ENCODE peak calls at places on chromosomes 7 and 10, in four cellular contexts. X, D, C and O are unnamed samples.

GRCh38 chr10:124511205-124512039 is 49.8 kb downstream of the LHPP start:
- DNase-seq in X (no peak), D (no peak), C (no peak), O (no peak)

GRCh38 chr10:96370575-96371157 is 11.9 kb upstream of the OPALIN start:
- DNase-seq in X (peak; percentile 55), D (no peak), C (peak; percentile 24), O (peak; percentile 84)

GRCh38 chr7:418636-419280 is 100.9 kb downstream of the PDGFA start:
- DNase-seq in X (no peak), D (no peak), C (no peak), O (peak; percentile 29)

GRCh38 chr10:1654811-1655356 is 82.4 kb downstream of the ADARB2 start:
- DNase-seq in X (no peak), D (no peak), C (no peak), O (no peak)

GRCh38 chr7:4202954-4203353 is 479.1 kb upstream of the FOXK1 start:
- DNase-seq in X (no peak), D (no peak), C (no peak), O (no peak)

GRCh38 chr10:132023092-132023811 is 41.5 kb upstream of the BNIP3 start:
- DNase-seq in X (peak; percentile 75), D (no peak), C (peak; percentile 55), O (peak; percentile 84)

GRCh38 chr7:147639037-147639436 is 951.5 kb upstream of the C7orf33 start:
- DNase-seq in X (no peak), D (no peak), C (no peak), O (no peak)

GRCh38 chr10:120507175-120507574 is 50.1 kb downstream of the PLPP4 start:
- DNase-seq in X (no peak), D (no peak), C (no peak), O (no peak)

GRCh38 chr10:72079356-72079755 is 9.0 kb downstream of the SPOCK2 start:
- DNase-seq in X (no peak), D (no peak), C (no peak), O (peak; percentile 70)

GRCh38 chr7:102819151-102819550 is 70.4 kb downstream of the FAM185A start:
- DNase-seq in X (peak; percentile 25), D (no peak), C (no peak), O (no peak)

GRCh38 chr7:19575909-19576557 is 132.8 kb downstream of the POLR1F start:
- DNase-seq in X (no peak), D (no peak), C (no peak), O (no peak)

GRCh38 chr10:21700474-21700873 is 166.4 kb downstream of the MLLT10 start:
- DNase-seq in X (no peak), D (no peak), C (no peak), O (no peak)

GRCh38 chr7:32415936-32416335 is 74.2 kb downstream of the LSM5 start:
- DNase-seq in X (no peak), D (no peak), C (no peak), O (no peak)

GRCh38 chr10:11444531-11445228 is 166.8 kb downstream of the USP6NL start:
- DNase-seq in X (no peak), D (no peak), C (no peak), O (no peak)

GRCh38 chr7:124459101-124460052 is 306.2 kb downstream of the GPR37 start:
- DNase-seq in X (no peak), D (no peak), C (peak; percentile 21), O (no peak)

GRCh38 chr10:124680675-124681074 is 63.5 kb downstream of the FAM53B start:
- DNase-seq in X (no peak), D (no peak), C (no peak), O (no peak)

GRCh38 chr7:1458676-1459511 is at the start of gene MICALL2:
- DNase-seq in X (peak; percentile 83), D (no peak), C (peak; percentile 49), O (peak; percentile 87)

GRCh38 chr7:44959433-44959951 is 19.3 kb downstream of the MYO1G start:
- DNase-seq in X (peak; percentile 66), D (no peak), C (no peak), O (peak; percentile 28)

GRCh38 chr7:155860840-155861479 is 48.7 kb upstream of the SHH start:
- DNase-seq in X (no peak), D (no peak), C (no peak), O (no peak)

GRCh38 chr7:116392806-116393205 is 106.7 kb upstream of the CAV2 start:
- DNase-seq in X (no peak), D (no peak), C (no peak), O (no peak)

GRCh38 chr10:12605580-12606405 is 256.4 kb downstream of the CAMK1D start:
- DNase-seq in X (no peak), D (no peak), C (peak; percentile 71), O (no peak)

GRCh38 chr7:112707655-112708054 is 82.5 kb downstream of the TMEM168 start:
- DNase-seq in X (no peak), D (no peak), C (no peak), O (peak; percentile 38)

GRCh38 chr10:22022257-22023051 is 18.9 kb upstream of the DNAJC1 start:
- DNase-seq in X (peak; percentile 64), D (no peak), C (no peak), O (peak; percentile 28)

GRCh38 chr7:18013936-18014335 is 13.7 kb downstream of the PRPS1L1 start:
- DNase-seq in X (no peak), D (no peak), C (no peak), O (no peak)

GRCh38 chr10:96043157-96043894 is at the start of gene CCNJ:
- DNase-seq in X (peak; percentile 97), D (peak; percentile 39), C (peak; percentile 84), O (peak; percentile 99)

GRCh38 chr10:48684792-48685651 is at the start of gene WDFY4:
- DNase-seq in X (no peak), D (no peak), C (no peak), O (no peak)

GRCh38 chr10:20034732-20035131 is 218.5 kb downstream of the PLXDC2 start:
- DNase-seq in X (no peak), D (no peak), C (no peak), O (no peak)

GRCh38 chr7:54904130-54904529 is 114.7 kb upstream of the EGFR start:
- DNase-seq in X (no peak), D (no peak), C (no peak), O (no peak)

GRCh38 chr7:94297397-94297838 is 97.3 kb upstream of the COL1A2 start:
- DNase-seq in X (no peak), D (no peak), C (no peak), O (no peak)

GRCh38 chr7:7639421-7639820 is 1.1 kb upstream of the UMAD1 start:
- DNase-seq in X (no peak), D (no peak), C (no peak), O (no peak)

GRCh38 chr10:1117651-1118050 is 61.5 kb downstream of the WDR37 start:
- DNase-seq in X (no peak), D (no peak), C (no peak), O (peak; percentile 63)

GRCh38 chr7:105429746-105430612 is 41.3 kb upstream of the SRPK2 start:
- DNase-seq in X (peak; percentile 63), D (no peak), C (peak; percentile 50), O (peak; percentile 55)

GRCh38 chr7:2049111-2049781 is 183.5 kb downstream of the MAD1L1 start:
- DNase-seq in X (no peak), D (no peak), C (no peak), O (no peak)

GRCh38 chr7:50621932-50622587 is 56.9 kb upstream of the DDC start:
- DNase-seq in X (no peak), D (no peak), C (no peak), O (no peak)

GRCh38 chr7:30788640-30789333 is 17.6 kb downstream of the MINDY4 start:
- DNase-seq in X (no peak), D (no peak), C (no peak), O (no peak)

GRCh38 chr7:30790391-30790790 is 19.2 kb downstream of the MINDY4 start:
- DNase-seq in X (no peak), D (no peak), C (no peak), O (no peak)

GRCh38 chr7:30789334-30789711 is 18.1 kb downstream of the MINDY4 start:
- DNase-seq in X (no peak), D (no peak), C (no peak), O (no peak)

GRCh38 chr7:30785786-30786185 is 14.6 kb downstream of the MINDY4 start:
- DNase-seq in X (no peak), D (no peak), C (no peak), O (no peak)

DNA sequence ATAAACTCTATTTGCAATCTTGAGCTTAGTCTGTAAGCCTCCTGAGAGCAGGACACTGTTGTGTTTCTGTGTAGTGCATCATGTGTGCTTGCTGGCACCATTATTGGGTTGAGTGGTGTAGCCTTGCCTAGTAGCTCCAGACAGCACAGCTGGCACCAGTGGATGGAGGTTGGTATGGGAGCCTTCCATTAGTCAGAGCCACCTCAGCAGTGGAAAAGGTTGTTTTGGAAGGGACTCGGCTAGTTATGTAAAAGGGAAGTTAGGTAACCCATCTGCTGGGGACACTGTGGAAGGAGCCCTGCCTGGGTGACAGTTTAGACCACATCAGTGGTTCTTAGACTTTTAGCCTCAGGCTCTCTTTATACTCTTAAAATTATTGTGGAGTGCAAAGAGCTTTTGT is 16.3 kb downstream of the MINDY4 start:
- DNase-seq in X (no peak), D (no peak), C (no peak), O (no peak)
- TF ChIP-seq ZBTB33 in X (no peak), D (no peak), C (no peak), O (no peak)

DNA sequence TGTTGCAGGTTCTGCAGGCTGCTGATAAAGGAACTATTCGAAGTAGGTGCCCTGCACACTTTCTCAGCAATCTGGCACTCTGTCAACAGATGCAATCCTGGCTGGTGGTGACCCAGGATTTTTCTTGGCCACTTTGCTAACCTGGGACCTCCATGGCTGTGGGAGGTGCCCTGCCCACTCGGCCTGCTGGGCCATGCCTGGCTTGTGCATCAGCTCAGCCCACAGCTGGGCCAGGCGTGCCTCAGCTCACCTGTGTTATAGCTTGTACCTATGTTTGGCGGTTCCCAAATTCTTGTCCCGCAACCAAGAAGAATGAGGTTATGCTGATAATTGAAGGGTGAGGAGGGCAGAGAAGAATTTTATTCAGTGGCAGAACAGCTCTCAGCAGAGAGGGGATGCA is 141.7 kb downstream of the NPY start:
- DNase-seq in X (no peak), D (no peak), C (no peak), O (no peak)
- TF ChIP-seq MXI1 in X (no peak), D (no peak), C (no peak), O (no peak)

DNA sequence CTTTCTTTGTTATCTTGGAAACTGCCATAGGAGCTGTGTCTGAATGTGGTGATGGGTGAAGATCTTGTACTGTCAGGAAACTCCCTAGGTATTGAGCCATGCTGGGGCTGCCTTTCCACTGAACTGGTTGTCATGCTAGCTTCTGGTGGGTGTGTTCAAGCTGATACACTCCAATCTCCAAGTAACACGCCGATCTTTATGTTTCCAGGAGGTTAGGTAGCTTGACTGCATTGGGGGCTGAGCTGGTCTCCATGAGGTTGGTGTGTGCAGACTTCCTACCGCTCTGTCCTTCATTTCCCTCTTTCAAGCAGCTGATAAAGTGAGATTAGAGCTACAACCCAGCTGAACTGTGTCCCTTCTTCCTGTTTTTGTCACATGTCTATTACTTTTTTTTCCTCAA is 265.5 kb downstream of the ANKRD30A start:
- DNase-seq in X (no peak), D (no peak), C (no peak), O (no peak)
- TF ChIP-seq SIN3A in X (no peak), D (no peak), C (no peak), O (no peak)

DNA sequence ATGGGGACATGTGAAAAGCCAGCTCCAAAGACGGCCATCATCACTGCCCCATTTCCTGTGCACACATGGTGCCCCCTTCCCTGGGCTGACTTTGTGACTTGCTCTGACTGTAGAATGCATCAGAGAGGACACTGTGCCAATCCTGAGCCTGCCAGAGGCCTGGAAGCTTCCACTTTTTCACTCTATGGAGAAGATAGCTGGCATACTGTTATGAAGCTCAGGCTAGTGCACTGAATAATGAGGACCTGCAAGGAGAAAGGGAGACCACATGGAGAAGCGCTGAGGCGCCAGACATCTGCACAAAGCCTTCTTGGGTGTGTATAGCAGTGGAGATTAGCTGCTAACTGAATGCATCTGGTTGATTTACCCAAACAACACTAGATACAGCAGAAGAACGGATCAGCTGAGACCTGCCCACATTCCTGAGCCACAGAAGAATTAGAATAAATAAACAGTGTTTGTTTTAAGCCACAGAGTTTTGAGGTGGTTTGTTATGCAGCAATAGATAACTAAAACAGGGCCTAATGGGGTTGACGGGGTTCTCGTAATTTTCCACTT is 58.9 kb upstream of the C10orf90 start:
- DNase-seq in X (no peak), D (no peak), C (no peak), O (no peak)
- TF ChIP-seq ZBTB33 in X (no peak), D (no peak), C (no peak), O (no peak)